ENCODE peak calls at places on chromosomes 5 and 9, in five cellular contexts. W is OCI-LY7, B is ascending aorta, I is hepatocyte, G is ovary. T is an unnamed sample.

GRCh38 chr5:1764606-1764960 is 35.1 kb downstream of the MRPL36 start:
- DNase-seq in W (no peak), G (peak; percentile 6), I (no peak), B (peak; percentile 40), T (no peak)

GRCh38 chr5:73214921-73215490 is 42.0 kb downstream of the TMEM174 start:
- DNase-seq in B (no peak), G (no peak), W (no peak), I (no peak), T (no peak)

GRCh38 chr5:178314066-178314660 is 81.6 kb upstream of the PHYKPL start:
- DNase-seq in W (no peak), B (no peak), G (no peak), I (no peak), T (no peak)

GRCh38 chr9:136122425-136123383 is 4.0 kb upstream of the TMEM250 start:
- DNase-seq in I (peak; percentile 84), G (peak; percentile 77), B (peak; percentile 81), W (peak; percentile 69), T (peak; percentile 72)

GRCh38 chr9:88303785-88304495 is 84.3 kb upstream of the SPIN1 start:
- DNase-seq in G (no peak), B (no peak), I (no peak), W (no peak), T (no peak)

GRCh38 chr5:177445052-177446016 is 1.3 kb upstream of the PRR7 start:
- DNase-seq in W (peak; percentile 41), B (no peak), G (no peak), I (no peak), T (no peak)

GRCh38 chr5:58794875-58795274 is 212.0 kb downstream of the RAB3C start:
- DNase-seq in B (no peak), G (no peak), I (no peak), W (no peak), T (no peak)

GRCh38 chr9:101398930-101399640 is 434 bp downstream of the ZNF189 start:
- DNase-seq in I (peak; percentile 13), W (peak; percentile 7), G (peak; percentile 29), B (no peak), T (peak; percentile 69)

GRCh38 chr5:54002779-54003178 is 307.6 kb downstream of the ARL15 start:
- DNase-seq in I (no peak), W (no peak), B (no peak), G (no peak), T (no peak)

DNA sequence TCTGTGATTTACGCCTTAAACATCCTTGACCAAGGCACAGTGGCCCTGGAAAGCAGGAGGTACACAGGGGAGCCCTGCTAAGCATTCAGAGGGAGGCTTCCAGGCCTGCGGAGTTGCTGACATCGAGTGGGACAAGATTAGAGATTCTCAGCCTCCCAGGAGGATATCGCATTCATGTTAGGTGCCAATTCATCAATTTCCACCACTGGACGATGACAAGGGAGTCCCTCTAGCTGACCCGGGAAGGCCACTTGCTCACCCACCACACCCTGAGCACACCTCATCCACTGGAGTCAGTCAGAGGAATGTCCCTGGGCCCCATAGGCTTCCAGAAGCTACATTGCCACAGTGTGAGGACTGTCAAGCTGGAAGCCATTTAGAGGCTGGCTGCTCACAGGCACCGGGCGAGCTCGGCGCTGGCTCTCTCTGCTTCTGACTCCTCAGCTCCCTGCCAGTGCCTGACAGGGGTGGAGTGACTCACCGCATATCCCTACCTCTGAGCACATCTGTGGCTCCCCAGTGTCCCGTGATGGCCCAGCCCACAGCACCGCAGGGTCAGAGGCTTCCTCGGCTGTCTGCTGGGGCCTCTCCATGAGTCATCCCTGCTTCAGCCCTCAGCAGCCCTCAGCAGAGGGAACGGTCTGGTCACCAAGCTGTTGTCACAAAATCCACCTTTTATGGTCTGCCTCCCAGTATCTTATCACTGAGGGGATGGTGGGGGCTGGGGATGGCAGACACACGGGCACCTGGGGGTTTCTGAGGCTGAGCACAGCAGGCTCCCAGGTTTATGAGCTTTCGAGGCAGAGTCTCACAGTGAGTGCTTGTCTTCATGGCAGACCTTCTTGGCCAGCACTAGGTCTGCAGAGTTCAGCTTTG is 117.5 kb downstream of the ZNF608 start:
- DNase-seq in B (no peak), I (peak; percentile 93), W (no peak), G (no peak), T (no peak)
- H3K4me3 ChIP-seq in B (no peak overlapping the region), I (no peak overlapping the region), W (no peak overlapping the region), G (no peak overlapping the region), T (no peak overlapping the region)

DNA sequence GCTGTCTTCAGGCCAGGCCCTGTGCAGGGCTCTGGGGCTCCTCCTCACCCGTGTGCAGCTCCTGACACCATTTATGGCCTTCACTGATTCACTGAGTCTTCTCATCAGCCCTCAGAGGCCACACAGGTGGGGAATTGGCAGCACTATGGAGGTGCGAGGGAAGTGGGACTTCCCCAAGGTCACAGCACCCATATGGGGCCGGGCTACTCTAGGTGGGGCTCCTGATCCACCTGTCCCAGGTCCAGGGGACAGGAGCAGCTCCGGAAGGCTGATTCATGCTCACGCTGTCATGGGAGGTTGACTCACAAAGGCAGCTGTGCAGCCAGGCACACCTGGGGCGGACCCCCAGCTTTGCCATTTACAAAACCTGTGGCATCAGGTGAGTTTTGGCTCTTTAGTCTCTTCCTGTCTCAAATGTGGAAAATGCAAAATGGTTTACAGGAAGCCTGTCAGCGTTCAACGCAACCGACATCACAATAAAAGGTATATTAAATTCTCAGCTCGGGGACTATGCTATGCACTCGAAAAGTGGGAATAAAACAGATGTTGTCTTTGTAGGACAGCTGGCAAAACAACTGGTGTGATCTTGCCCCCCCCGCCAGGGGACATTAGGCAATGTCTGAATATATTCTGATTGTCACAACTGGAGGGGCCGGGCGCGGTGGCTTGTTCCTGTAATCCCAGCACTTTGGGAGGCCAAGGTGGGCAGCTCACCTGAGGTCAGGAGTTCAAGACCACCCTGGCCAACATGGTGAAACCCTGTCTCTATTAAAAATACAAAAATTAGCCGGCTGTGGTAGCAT is 15.0 kb downstream of the NAIF1 start:
- DNase-seq in I (peak; percentile 85), W (peak; percentile 49), B (no peak), G (no peak), T (peak; percentile 91)
- TF ChIP-seq CTCF in I (no peak), W (no peak), B (no peak), G (no peak), T (no peak)

DNA sequence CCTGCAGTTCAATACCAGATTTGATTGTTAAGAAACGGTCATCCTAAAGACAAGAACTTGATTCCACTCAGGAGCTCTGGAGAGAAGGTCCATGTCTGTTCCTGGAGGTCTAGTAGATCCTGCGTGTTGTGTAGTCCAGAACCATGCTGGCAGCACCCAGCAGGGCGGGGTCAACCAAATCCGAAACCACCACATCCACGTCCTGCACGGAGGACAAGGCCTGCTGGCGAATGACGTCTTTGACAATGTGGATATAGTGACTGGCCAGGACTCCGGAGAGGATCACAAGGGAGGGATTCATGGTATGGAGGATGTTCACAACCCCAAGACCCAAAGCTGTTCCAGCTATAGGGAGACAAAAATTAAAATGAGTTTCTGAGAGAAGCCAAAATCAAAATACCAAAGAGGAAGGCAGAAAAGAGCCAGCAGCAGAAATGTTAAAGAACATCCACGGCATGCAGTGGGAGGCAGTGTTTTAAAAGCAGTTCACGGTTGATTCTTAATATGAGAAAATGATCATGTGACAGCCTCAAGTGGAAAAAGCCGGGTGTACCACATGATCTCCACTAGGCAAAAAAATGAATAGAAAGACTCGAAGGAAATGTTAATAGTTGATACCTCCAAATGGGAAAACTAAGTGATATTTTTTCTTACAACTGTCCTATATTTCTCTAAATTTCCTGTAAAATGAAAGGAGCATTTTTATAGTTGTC is 26.7 kb downstream of the CLTA start:
- DNase-seq in W (no peak), G (no peak), I (no peak), B (no peak), T (no peak)
- H3K36me3 ChIP-seq in W (peaks cover 95% of the 10 kb centered on the region), G (no peaks in the 10 kb centered on the region), I (no peaks in the 10 kb centered on the region), B (peaks cover 58% of the 10 kb centered on the region), T (peaks cover 78% of the 10 kb centered on the region)

GRCh38 chr5:140118294-140118936 is 4.5 kb downstream of the PURA start:
- DNase-seq in W (no peak), G (no peak), B (no peak), I (no peak), T (no peak)

GRCh38 chr5:140117523-140117922 is 3.6 kb downstream of the PURA start:
- DNase-seq in I (no peak), B (no peak), W (no peak), G (no peak), T (no peak)

GRCh38 chr5:140114341-140115185 is 654 bp downstream of the PURA start:
- DNase-seq in G (peak; percentile 59), I (peak; percentile 72), W (peak; percentile 71), B (peak; percentile 73), T (peak; percentile 80)

GRCh38 chr5:140115186-140115500 is 1.2 kb downstream of the PURA start:
- DNase-seq in W (no peak), I (no peak), B (no peak), G (no peak), T (no peak)

DNA sequence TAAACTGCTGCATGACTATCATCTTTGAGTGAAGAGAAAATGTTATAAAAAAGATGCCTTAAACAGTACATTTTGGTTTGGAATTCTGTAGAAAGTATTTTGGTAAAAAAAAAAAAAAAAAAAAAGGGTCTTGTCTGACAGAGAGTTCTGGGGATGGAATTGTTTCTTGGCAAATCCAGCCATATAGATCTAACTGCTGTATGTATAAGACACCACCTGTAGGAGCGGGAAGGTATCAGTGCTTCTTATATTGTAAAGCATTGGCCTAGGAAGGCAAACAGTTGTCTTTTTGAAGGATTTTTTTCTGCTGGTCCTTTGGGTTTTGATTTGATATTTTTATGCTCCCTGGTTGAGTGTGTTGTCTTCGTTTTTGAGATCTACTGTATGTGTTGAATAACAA is 2.8 kb downstream of the PURA start:
- DNase-seq in B (no peak), W (peak; percentile 43), I (no peak), G (no peak), T (no peak)
- H3K4me3 ChIP-seq in B (no peak overlapping the region), W (peak overlapping the region; percentile 86), I (no peak overlapping the region), G (no peak overlapping the region), T (no peak overlapping the region)

GRCh38 chr9:99855467-99856176 is 33.9 kb downstream of the NR4A3 start:
- DNase-seq in G (no peak), W (no peak), B (no peak), I (no peak), T (no peak)
- TF ChIP-seq CTCF in G (no peak), W (no peak), B (no peak), I (no peak), T (no peak)

GRCh38 chr5:10264569-10264968 is 14.5 kb downstream of the CCT5 start:
- DNase-seq in I (no peak), G (no peak), B (no peak), W (no peak), T (no peak)

GRCh38 chr5:10262121-10262774 is 12.2 kb downstream of the CCT5 start:
- DNase-seq in G (no peak), I (no peak), W (no peak), B (no peak), T (no peak)

GRCh38 chr5:10265245-10266109 is 15.4 kb downstream of the CCT5 start:
- DNase-seq in B (no peak), G (no peak), W (no peak), I (no peak), T (no peak)

GRCh38 chr5:10261065-10261464 is 11.0 kb downstream of the CCT5 start:
- DNase-seq in W (no peak), G (no peak), B (no peak), I (no peak), T (no peak)

GRCh38 chr5:10262995-10263394 is 12.9 kb downstream of the CCT5 start:
- DNase-seq in G (no peak), B (no peak), W (no peak), I (no peak), T (no peak)
- H3K36me3 ChIP-seq in G (no peaks in the 10 kb centered on the region), B (peaks cover 63% of the 10 kb centered on the region), W (peaks cover 90% of the 10 kb centered on the region), I (peaks cover 4% of the 10 kb centered on the region), T (no peaks in the 10 kb centered on the region)